ENCODE peak calls at places on chromosomes 12 and 14, in four cellular contexts. F is lower lobe of right lung, U is Caco-2, J is IMR-90. B is an unnamed sample.

GRCh38 chr12:94618995-94619695 is 31.2 kb downstream of the TMCC3 start:
- DNase-seq in F (no peak), U (no peak), J (peak; percentile 93), B (peak; percentile 99)

GRCh38 chr14:70245026-70245425 is 56.3 kb upstream of the SLC8A3 start:
- DNase-seq in F (no peak), U (no peak), J (no peak), B (peak; percentile 23)

GRCh38 chr12:49537709-49538601 is 875 bp upstream of the KCNH3 start:
- DNase-seq in F (no peak), U (peak; percentile 56), J (no peak), B (peak; percentile 16)

GRCh38 chr12:52686063-52686462 is 5.9 kb upstream of the KRT1 start:
- DNase-seq in F (no peak), U (no peak), J (no peak), B (no peak)

GRCh38 chr14:74976264-74977113 is 21.1 kb upstream of the PGF start:
- DNase-seq in F (no peak), U (no peak), J (no peak), B (no peak)

GRCh38 chr12:3184485-3184884 is 107.3 kb downstream of the TSPAN9 start:
- DNase-seq in F (no peak), U (no peak), J (no peak), B (no peak)

GRCh38 chr12:130147875-130148596 is 14.2 kb upstream of the FZD10 start:
- DNase-seq in F (peak; percentile 17), U (no peak), J (no peak), B (peak; percentile 17)

GRCh38 chr12:121064116-121064515 is 25.1 kb upstream of the OASL start:
- DNase-seq in F (no peak), U (no peak), J (no peak), B (no peak)

GRCh38 chr14:79583738-79584405 is 627.4 kb downstream of the DIO2 start:
- DNase-seq in F (no peak), U (no peak), J (peak; percentile 88), B (peak; percentile 13)

GRCh38 chr12:31220061-31220460 is 105.9 kb downstream of the SINHCAF start:
- DNase-seq in F (no peak), U (no peak), J (no peak), B (no peak)

GRCh38 chr14:71579331-71579730 is 352.9 kb upstream of the RGS6 start:
- DNase-seq in F (no peak), U (no peak), J (no peak), B (no peak)

GRCh38 chr14:24481622-24482324 is 26.3 kb downstream of the CMA1 start:
- DNase-seq in F (peak; percentile 59), U (peak; percentile 79), J (peak; percentile 8), B (peak; percentile 57)

GRCh38 chr14:94599656-94600004 is 12.6 kb upstream of the SERPINA3 start:
- DNase-seq in F (no peak), U (no peak), J (no peak), B (no peak)

DNA sequence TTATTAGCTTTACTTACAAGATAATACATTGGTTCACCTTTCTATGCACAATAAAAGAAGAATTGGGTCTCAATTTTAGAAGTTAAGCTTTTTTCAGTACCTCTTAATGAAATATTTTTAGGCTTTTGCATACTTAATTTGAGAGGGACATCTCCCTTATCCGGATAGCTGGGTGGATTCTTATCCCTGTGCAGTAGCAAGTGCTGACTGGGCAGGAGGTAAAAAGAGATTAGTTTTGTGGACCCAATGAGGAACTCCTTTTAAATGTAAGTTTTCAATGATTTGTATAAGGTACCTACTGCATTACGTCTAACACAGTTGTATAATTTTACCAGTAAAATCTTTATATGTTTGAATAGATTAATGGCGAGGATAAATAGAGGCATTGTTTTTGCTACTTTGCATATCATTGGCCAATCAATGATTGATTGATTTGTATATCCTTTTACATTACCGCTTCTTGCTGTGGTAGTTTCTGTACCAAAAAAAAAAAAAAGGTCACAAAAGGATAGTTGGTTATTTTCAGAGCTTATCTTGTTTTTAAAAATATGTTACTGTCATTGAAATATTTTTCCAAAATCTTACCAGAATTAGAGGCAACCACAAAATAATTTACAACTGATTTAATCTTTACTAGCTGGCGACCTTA is 2.2 kb downstream of the CPSF6 start:
- DNase-seq in F (no peak), U (no peak), J (peak; percentile 10), B (no peak)
- H3K4me3 ChIP-seq in F (peak overlapping the region; percentile 84), U (peak overlapping the region; percentile 70), J (peak overlapping the region; percentile 27), B (peak overlapping the region; percentile 76)

DNA sequence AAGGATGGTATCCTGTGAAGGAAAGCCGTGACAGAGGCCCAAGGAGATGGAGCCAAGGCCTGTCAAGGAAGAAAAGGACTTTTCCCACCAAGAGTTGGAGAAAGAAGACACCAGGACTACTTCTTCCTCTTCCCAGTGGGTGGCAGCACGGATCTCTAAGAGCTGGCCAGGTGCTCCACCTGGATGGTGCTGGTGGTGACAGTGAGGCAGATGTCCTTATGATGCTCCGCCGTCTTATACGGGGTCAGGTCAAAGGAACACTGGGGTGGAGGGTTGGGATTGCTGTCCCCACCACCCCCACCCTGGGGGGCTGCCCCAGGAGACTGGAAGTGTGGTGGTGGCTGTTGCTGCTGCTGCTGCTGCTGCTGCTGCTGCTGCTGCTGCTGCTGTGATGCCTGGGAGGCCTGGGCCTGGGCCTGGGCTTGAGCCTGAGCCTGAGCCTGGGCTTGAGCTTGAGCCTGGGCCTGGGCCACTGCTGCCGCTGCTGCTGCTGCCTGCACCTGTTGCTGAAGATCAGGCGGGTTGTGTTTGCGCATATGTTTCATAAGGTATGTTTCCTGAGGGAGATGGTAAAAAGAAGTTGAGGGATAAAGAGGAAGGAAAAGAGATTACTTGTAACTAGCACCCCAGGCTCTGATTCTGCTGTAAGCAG is 4.8 kb upstream of the ING4 start:
- DNase-seq in F (no peak), U (peak; percentile 72), J (no peak), B (peak; percentile 36)
- TF ChIP-seq CTCF in F (no peak), U (peak; percentile 75), J (no peak), B (peak; percentile 50)

GRCh38 chr12:26118356-26118755 is 6.5 kb downstream of the BHLHE41 start:
- DNase-seq in F (no peak), U (no peak), J (no peak), B (no peak)
- H3K4me3 ChIP-seq in F (no peak overlapping the region), U (no peak overlapping the region), J (no peak overlapping the region), B (no peak overlapping the region)

GRCh38 chr14:93537962-93538361 is 107.2 kb downstream of the UNC79 start:
- DNase-seq in F (no peak), U (no peak), J (no peak), B (no peak)

GRCh38 chr14:93540235-93540634 is 109.5 kb downstream of the UNC79 start:
- DNase-seq in F (no peak), U (no peak), J (no peak), B (no peak)

GRCh38 chr14:93538411-93538810 is 107.7 kb downstream of the UNC79 start:
- DNase-seq in F (no peak), U (peak; percentile 47), J (peak; percentile 2), B (peak; percentile 32)

GRCh38 chr14:93533864-93534263 is 103.1 kb downstream of the UNC79 start:
- DNase-seq in F (no peak), U (no peak), J (no peak), B (no peak)

GRCh38 chr14:93536945-93537344 is 106.2 kb downstream of the UNC79 start:
- DNase-seq in F (no peak), U (no peak), J (no peak), B (peak; percentile 40)
- TF ChIP-seq CTCF in F (no peak), U (no peak), J (peak; percentile 12), B (no peak)

DNA sequence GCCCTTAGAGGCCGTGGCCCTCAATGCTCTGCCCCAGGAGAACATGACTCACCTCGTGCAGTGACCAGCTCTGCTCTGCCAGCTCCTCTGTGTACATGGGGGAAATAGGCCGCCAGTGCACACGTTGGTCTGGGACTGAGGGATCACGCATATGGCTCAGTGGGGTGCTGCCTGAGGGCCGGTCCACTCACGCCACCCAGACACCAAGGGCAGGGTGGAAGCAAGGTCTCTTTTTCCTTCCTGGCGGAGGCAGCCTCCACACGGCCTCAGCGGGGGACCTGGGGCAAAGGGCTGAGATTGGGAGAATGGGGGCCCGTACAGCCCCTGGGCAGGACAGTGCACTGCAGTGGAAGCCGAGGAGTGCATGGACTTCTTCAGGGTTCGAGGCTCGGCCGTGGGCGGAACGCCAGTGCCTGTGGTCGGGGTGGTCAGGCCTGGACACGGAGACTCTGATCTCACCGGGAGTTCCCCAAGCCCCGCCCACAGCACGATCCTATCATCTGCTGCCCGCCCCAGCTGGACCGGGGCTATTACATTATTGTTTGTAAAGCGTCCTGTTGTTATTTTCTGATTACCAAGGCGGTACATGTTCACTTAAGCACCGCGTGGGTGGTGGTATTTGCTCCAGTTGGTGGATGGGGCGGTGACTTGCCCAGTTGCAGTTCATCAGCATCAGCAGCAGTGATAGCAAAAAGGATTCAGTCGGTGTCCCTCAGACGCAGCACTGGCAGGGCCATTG is 38.8 kb upstream of the TDRD9 start:
- DNase-seq in F (peak; percentile 56), U (no peak), J (peak; percentile 20), B (peak; percentile 92)
- H3K4me3 ChIP-seq in F (no peak overlapping the region), U (no peak overlapping the region), J (no peak overlapping the region), B (no peak overlapping the region)

B was measured in epithelial cell of esophagus.